ENCODE peak calls at places on chromosomes 7 and 10, in six cellular contexts. A, O, N, F, U and J are unnamed samples.

GRCh38 chr10:68231106-68231901 is 609 bp downstream of the ATOH7 start:
- DNase-seq in A (peak), F (peak), N (peak), O (no peak), U (no peak), J (no peak)

GRCh38 chr10:12396567-12396966 is 47.2 kb downstream of the CAMK1D start:
- DNase-seq in U (no peak), O (no peak), A (no peak), N (peak), F (no peak), J (no peak)

GRCh38 chr7:12716722-12717121 is 29.3 kb downstream of the ARL4A start:
- DNase-seq in U (no peak), A (no peak), O (no peak), N (no peak), F (no peak), J (no peak)

GRCh38 chr10:100562008-100562672 is 26.4 kb downstream of the HIF1AN start:
- DNase-seq in N (peak), O (no peak), A (peak), U (no peak), F (peak), J (no peak)

GRCh38 chr10:94232711-94233383 is 129.9 kb downstream of the NOC3L start:
- DNase-seq in U (no peak), N (no peak), F (peak), A (no peak), O (no peak), J (no peak)

GRCh38 chr7:140223515-140224221 is 46.9 kb upstream of the KDM7A start:
- DNase-seq in U (no peak), A (no peak), N (no peak), O (no peak), F (no peak), J (no peak)

GRCh38 chr7:142568430-142569097 is 180.7 kb upstream of the PRSS1 start:
- DNase-seq in O (peak), F (peak), U (no peak), N (peak), A (no peak), J (peak)

GRCh38 chr10:28327494-28327886 is 24.6 kb upstream of the MPP7 start:
- DNase-seq in O (no peak), F (peak), A (no peak), U (no peak), N (peak), J (no peak)

GRCh38 chr10:119940487-119940886 is 48.0 kb downstream of the SEC23IP start:
- DNase-seq in A (no peak), O (peak), N (peak), F (peak), U (no peak), J (no peak)

GRCh38 chr10:49484501-49485230 is 54.3 kb downstream of the ERCC6 start:
- DNase-seq in U (no peak), O (peak), A (no peak), F (peak), N (peak), J (no peak)

DNA sequence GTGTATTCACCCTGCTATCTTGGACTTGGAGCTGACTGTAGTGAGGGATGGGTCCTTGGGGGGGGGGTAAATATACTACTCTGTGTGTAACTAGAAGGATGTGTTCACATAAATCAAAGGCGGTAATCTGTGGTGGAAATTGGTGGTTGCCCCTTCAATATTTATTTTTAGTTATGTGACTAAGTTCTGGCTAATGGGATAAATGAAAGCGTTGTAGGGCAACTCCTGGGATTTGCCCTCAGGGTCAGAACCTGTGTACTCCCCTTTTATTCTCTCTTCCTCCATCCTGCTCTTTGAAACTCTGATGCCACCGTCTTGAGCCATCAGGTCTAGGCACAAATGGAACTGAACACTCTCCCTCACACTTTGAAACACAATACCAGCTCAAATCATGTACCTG is 24.3 kb upstream of the ST7 start:
- DNase-seq in F (no peak), A (no peak), U (no peak), N (no peak), O (no peak), J (no peak)
- H3K4me3 ChIP-seq in F (no peak), A (no peak), U (no peak), N (no peak), O (no peak), J (no peak)

GRCh38 chr10:55766212-55766611 is 594.8 kb downstream of the ZWINT start:
- DNase-seq in O (no peak), F (no peak), N (no peak), U (no peak), A (no peak), J (no peak)
- TF ChIP-seq CTCF in O (no peak), F (no peak), N (no peak), U (no peak), A (no peak), J (no peak)

DNA sequence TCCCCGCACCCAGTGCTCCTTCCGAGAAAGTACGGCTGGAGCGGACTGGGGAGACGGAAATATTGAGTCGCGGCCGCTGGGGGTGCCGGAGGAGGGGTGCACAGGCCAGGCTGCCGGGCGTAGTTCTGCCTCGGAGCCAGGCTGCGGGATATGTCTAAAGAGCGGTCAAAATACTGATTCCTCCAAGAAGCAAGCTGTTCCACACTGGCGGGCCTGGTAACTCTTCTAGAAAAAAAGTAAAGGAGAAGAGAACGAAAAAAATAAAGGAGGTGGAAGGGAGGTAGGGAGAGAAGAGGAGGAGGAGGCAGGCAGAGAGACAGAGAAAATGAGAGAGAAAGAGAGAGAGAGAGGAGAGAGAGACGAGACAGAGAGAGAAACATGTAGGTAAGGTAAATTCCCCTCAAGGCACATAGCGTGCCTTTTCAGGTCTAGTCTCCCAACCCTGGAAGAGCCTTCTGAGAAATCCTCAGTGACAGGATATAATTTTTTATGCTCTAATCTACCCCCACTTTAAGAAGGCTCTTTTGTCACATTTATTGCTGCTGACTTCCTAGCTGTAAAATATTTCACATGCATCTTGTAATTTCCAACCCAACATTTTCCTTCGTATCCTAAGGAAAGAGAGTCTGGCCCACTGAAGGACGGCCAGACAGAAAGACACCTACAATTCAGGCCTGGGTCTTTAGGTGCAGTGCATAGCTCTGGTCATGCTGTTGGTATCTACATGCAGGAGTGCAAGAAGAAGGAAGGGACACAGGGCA is 5.7 kb downstream of the DLX5 start:
- DNase-seq in N (no peak), O (no peak), U (no peak), A (no peak), F (no peak), J (no peak)
- H3K4me3 ChIP-seq in N (no peak), O (no peak), U (no peak), A (no peak), F (no peak), J (no peak)

GRCh38 chr10:60252688-60253087 is 137.0 kb downstream of the ANK3 start:
- DNase-seq in F (no peak), N (no peak), A (no peak), U (no peak), O (no peak), J (no peak)
- TF ChIP-seq CTCF in F (no peak), N (no peak), A (no peak), U (no peak), O (no peak), J (no peak)

GRCh38 chr7:13801669-13802068 is 187.8 kb downstream of the ETV1 start:
- DNase-seq in F (no peak), U (no peak), O (no peak), N (peak), A (no peak), J (no peak)

GRCh38 chr7:13797545-13797944 is 191.9 kb downstream of the ETV1 start:
- DNase-seq in U (no peak), O (no peak), F (peak), N (no peak), A (no peak), J (no peak)

GRCh38 chr7:13803134-13803533 is 186.3 kb downstream of the ETV1 start:
- DNase-seq in F (no peak), A (no peak), U (no peak), N (no peak), O (no peak), J (no peak)

GRCh38 chr7:13800694-13801448 is 188.6 kb downstream of the ETV1 start:
- DNase-seq in A (no peak), F (peak), U (no peak), O (peak), N (peak), J (peak)

DNA sequence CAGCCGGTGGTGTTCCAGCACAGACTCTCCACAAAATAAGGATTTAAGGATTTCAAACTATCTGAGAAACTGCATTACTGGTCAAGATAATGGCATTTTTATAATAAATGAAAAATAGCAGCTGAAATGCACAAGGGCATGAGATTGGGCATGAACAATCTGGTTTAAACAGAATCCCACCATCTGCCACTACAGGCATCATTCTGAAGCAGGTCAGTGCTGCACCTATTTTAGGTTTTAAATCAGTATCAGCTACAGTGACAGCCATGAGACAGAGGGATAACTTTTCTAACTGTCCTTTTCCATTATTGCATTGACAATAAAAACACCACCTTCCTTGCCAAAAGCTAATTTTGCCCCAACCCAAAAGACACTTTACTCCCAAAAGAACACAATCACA is 186.8 kb downstream of the ETV1 start:
- DNase-seq in F (no peak), O (no peak), N (no peak), U (no peak), A (no peak), J (no peak)
- H3K4me3 ChIP-seq in F (no peak), O (no peak), N (no peak), U (no peak), A (no peak), J (no peak)

DNA sequence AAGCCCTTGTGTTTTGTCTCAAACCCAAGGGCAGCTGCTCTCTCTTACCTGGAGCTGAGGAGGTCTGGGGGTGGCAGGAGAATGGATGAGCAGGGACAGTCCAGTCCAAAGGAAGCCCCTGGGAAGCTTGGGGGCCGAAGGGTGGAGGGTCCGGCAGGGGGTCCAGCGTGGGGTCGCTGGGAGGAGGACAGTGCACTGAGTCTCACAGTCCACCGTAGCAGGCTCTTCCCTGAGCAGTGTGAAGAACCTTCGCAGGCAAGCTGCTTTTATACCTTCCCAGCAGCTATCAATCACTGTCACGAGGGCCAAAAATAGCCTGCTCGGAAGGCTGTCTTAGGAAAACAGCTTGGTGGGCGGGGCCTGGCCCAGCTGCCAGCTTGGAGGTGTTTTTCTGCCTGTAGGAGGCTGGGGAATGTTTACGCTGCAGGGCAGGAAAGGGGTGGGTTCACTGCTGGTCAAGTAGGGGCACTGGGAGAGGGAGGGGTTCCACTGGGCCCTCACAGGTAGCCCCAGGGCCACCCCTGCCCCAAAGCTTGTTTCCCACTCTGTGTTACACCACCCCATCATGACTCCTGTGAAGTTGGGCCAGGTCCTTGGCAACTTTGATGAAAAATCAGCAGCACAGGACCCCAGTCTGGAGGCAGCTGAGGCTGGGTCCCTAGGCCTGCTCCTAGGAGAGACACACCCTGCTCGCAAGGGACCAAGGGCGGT is at the start of gene DEPP1:
- DNase-seq in N (peak), A (peak), U (peak), F (peak), O (peak), J (peak)
- TF ChIP-seq CTCF in N (peak), A (no peak), U (peak), F (peak), O (peak), J (no peak)

GRCh38 chr7:28177836-28178235 is 2.8 kb downstream of the JAZF1 start:
- DNase-seq in F (no peak), U (no peak), N (no peak), O (no peak), A (no peak), J (no peak)

GRCh38 chr7:28178537-28178936 is 2.1 kb downstream of the JAZF1 start:
- DNase-seq in A (no peak), U (no peak), N (no peak), O (no peak), F (no peak), J (no peak)

GRCh38 chr7:28180031-28180363 is 598 bp downstream of the JAZF1 start:
- DNase-seq in N (no peak), F (no peak), O (no peak), A (no peak), U (no peak), J (no peak)

GRCh38 chr7:28180364-28181147 is at the start of gene JAZF1:
- DNase-seq in N (peak), F (peak), U (peak), A (no peak), O (no peak), J (no peak)

DNA sequence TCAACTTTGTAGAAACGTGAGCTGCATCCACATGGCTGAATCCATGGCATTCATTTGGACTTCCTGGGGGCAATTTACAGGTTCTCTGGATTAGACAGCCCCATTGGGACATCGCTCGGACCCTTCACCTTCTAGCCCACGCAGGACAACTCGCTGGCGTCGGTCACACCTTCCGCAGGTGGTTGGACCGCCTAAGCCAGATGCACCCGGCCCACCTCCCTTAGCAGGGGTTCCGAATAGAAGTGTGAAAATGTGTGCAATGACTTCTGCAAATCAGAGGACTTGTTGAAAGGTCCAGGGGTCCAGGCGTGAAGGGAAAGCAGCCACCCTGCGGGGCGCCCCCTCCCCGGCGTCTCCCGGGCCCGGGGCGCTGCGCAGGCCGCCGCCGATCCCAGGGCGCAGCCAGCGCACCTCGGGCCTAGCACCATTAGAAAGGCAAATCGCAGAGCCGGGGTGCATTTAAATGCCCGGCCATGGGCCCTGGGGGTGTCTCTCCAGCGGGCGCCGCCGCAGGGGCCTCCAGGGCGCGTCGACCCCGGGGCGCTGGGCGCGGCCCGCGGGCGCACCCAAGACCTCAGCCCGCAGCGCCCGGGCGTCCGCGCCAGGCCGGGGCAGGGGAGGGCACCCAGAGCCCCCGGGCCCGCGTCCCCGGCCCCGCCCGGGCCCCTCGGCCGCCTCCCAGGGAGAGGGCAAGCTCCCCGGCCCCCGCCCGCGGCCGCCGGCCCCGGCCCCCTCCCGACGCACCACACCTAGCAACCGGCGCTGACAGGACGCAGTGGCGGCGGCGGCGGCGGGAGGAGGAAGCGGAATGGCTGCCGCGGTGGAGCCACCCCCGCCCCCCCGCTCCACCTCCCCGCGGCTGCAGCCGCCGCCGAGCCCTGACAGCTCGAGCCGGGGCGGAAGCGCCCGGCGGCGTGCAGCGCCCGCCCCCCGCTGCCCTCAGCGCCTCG is 1.2 kb downstream of the JAZF1 start:
- DNase-seq in O (no peak), U (no peak), A (no peak), F (peak), N (no peak), J (no peak)
- H3K4me3 ChIP-seq in O (peak), U (peak), A (peak), F (peak), N (peak), J (peak)